ENCODE peak calls at places on chromosomes 3 and 15, in eight cellular contexts. V is nephron progenitor cell, W is WTC11, O is MM.1S, A is stomach, E is D721Med, S is breast epithelium, P is RWPE1. U is an unnamed sample.

GRCh38 chr3:10055097-10055496 is 28.9 kb downstream of the FANCD2 start:
- DNase-seq in V (no peak), A (no peak), P (no peak), E (no peak), S (no peak), W (no peak), O (no peak), U (no peak)

GRCh38 chr3:176041812-176042211 is 1155.5 kb downstream of the TBL1XR1 start:
- DNase-seq in O (no peak), A (no peak), W (no peak), E (no peak), V (no peak), S (no peak), P (no peak), U (no peak)

GRCh38 chr3:112699436-112699978 is 58.6 kb upstream of the CCDC80 start:
- DNase-seq in W (no peak), O (no peak), V (no peak), E (no peak), S (no peak), A (no peak), P (no peak), U (no peak)

GRCh38 chr3:45817788-45818523 is 21.6 kb upstream of the SLC6A20 start:
- DNase-seq in S (peak), W (no peak), O (peak), A (peak), E (no peak), P (peak), V (no peak), U (no peak)

GRCh38 chr3:105809204-105809893 is 59.5 kb downstream of the CBLB start:
- DNase-seq in W (no peak), O (no peak), V (no peak), P (no peak), E (no peak), A (no peak), S (no peak), U (no peak)

GRCh38 chr3:98513136-98513535 is 9.6 kb downstream of the CLDND1 start:
- DNase-seq in E (no peak), P (peak), V (no peak), W (no peak), O (no peak), A (no peak), S (no peak), U (no peak)

GRCh38 chr15:95302206-95302605 is 1028.3 kb upstream of the NR2F2 start:
- DNase-seq in E (no peak), A (no peak), P (no peak), V (no peak), W (no peak), O (no peak), S (no peak), U (no peak)

GRCh38 chr15:48392356-48392755 is 61.1 kb downstream of the DUT start:
- DNase-seq in P (no peak), S (peak), A (no peak), O (no peak), E (no peak), W (no peak), V (no peak), U (no peak)

GRCh38 chr3:10552631-10552943 is 47.2 kb upstream of the ATP2B2 start:
- DNase-seq in W (no peak), O (no peak), E (no peak), P (no peak), V (no peak), S (no peak), A (no peak), U (no peak)

GRCh38 chr15:52256366-52256765 is 39.2 kb downstream of the MYO5C start:
- DNase-seq in A (peak), W (peak), E (peak), P (peak), S (peak), V (peak), O (peak), U (peak)

GRCh38 chr3:149376728-149377407 is 581 bp downstream of the TM4SF1 start:
- DNase-seq in V (no peak), W (no peak), O (no peak), S (no peak), A (no peak), P (no peak), E (no peak), U (no peak)

GRCh38 chr3:36312351-36312750 is 68.0 kb upstream of the STAC start:
- DNase-seq in O (no peak), V (no peak), P (no peak), A (no peak), S (no peak), E (no peak), W (no peak), U (no peak)

GRCh38 chr3:61414456-61414855 is 146.9 kb upstream of the PTPRG start:
- DNase-seq in W (no peak), O (peak), P (no peak), S (no peak), V (no peak), A (no peak), E (no peak), U (no peak)

GRCh38 chr3:62874398-62875102 is 666 bp downstream of the CADPS start:
- DNase-seq in P (no peak), A (no peak), V (peak), S (no peak), E (no peak), W (no peak), O (no peak), U (no peak)

GRCh38 chr15:42686281-42686680 is 50.6 kb downstream of the CDAN1 start:
- DNase-seq in E (no peak), S (no peak), A (no peak), P (no peak), W (no peak), O (no peak), V (no peak), U (no peak)

GRCh38 chr3:49341996-49342395 is 2.1 kb upstream of the USP4 start:
- DNase-seq in V (no peak), E (no peak), W (no peak), S (no peak), A (no peak), P (no peak), O (no peak), U (no peak)

GRCh38 chr3:57952208-57952631 is 56.0 kb upstream of the FLNB start:
- DNase-seq in V (peak), O (no peak), A (no peak), E (no peak), W (peak), S (peak), P (no peak), U (no peak)

GRCh38 chr15:89383635-89384604 is 49.3 kb upstream of the POLG start:
- DNase-seq in S (peak), O (no peak), V (no peak), W (no peak), E (no peak), A (no peak), P (no peak), U (no peak)

GRCh38 chr3:78645628-78646310 is 1122.0 kb downstream of the ROBO1 start:
- DNase-seq in W (no peak), P (peak), S (no peak), E (no peak), O (peak), V (peak), A (no peak), U (peak)

GRCh38 chr3:46700772-46701171 is 420 bp upstream of the TMIE start:
- DNase-seq in A (no peak), P (no peak), O (no peak), S (no peak), E (no peak), V (peak), W (no peak), U (no peak)

GRCh38 chr3:14434105-14434504 is 31.7 kb downstream of the SLC6A6 start:
- DNase-seq in V (no peak), S (no peak), P (no peak), E (no peak), W (no peak), A (peak), O (no peak), U (no peak)

GRCh38 chr3:195771651-195772300 is 40.0 kb downstream of the MUC4 start:
- DNase-seq in O (no peak), V (no peak), P (no peak), S (no peak), W (no peak), A (no peak), E (no peak), U (no peak)

GRCh38 chr3:195773956-195774537 is 37.7 kb downstream of the MUC4 start:
- DNase-seq in V (no peak), O (no peak), E (no peak), P (no peak), A (no peak), S (no peak), W (no peak), U (no peak)

GRCh38 chr3:195770081-195770840 is 41.5 kb downstream of the MUC4 start:
- DNase-seq in O (no peak), A (no peak), W (no peak), S (no peak), E (peak), V (no peak), P (no peak), U (no peak)

GRCh38 chr3:195777975-195778374 is 33.8 kb downstream of the MUC4 start:
- DNase-seq in V (no peak), W (no peak), P (no peak), E (no peak), O (no peak), A (no peak), S (no peak), U (no peak)

DNA sequence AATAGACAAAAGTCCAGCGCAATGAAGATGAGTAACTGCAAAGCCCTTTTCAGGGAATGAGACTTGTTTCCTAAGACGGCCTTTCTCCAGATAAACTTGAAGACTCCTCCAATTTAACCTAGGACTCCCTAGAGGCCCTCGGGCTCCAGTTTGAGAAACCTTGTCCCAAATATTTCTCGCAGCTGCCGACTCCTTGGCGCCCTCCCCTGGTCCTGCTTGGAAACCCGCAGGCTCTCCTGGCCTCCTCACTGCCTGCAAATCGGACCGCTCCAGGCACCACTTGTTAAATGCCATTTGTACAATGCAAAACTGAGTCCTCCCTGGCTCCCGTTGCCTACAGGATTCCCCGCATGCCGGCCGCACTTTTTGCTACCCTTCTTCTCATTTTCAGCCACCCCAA is 36.8 kb downstream of the MUC4 start:
- DNase-seq in W (peak), A (no peak), O (peak), V (peak), E (peak), S (no peak), P (no peak), U (peak)
- TF ChIP-seq CTCF in W (peak), A (peak), O (peak), V (peak), E (peak), S (peak), P (no peak), U (peak)

GRCh38 chr15:69388259-69388658 is 25.9 kb upstream of the KIF23 start:
- DNase-seq in E (no peak), V (no peak), P (peak), O (no peak), W (no peak), S (no peak), A (no peak), U (no peak)
- TF ChIP-seq CTCF in E (no peak), V (no peak), P (no peak), O (no peak), W (no peak), S (no peak), A (no peak), U (no peak)

DNA sequence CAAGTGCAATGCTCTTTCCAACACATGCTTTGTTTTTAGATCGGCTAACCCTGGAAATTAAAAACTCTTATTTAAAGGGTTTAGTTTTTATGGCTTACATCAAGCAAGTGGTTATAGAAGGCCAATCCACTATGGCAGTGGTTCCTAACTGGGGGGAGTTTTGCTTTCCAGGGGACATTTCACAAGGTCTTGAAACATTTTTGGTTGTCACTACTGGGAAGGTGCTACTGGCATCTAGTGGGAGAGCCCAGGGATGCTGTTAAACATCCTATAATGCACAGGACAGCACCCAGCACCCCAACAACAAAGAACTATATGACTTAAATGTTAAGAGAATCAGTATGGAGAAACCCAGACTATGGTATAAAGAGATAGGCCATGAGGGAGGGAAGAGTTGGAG is 439.0 kb downstream of the NTRK3 start:
- DNase-seq in V (no peak), E (no peak), S (no peak), W (no peak), O (no peak), P (no peak), A (no peak), U (no peak)
- TF ChIP-seq CTCF in V (no peak), E (no peak), S (no peak), W (no peak), O (no peak), P (no peak), A (no peak), U (no peak)

DNA sequence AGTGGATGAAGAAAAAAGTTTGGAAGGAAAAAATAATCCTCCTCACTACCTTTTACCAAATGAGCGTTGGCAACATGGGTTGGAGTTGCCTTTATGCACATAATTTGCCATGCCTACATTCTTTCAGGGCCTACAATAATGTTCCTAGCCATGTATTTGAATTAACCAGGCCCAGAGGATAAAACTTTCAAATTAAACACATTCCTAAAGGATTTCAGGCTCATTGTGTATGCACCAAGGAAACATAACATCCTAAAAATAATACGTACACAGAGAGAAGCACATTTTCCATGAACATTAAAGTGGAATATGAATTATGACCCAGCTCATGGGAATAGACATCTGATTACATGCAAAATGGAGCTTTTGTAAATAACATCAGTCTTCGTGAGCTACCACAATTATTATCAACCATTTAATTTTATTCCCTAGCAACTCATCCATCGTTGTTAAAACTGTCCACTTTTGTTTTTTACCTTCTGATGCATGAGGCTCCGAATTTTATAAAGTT is 203.3 kb downstream of the RORA start:
- DNase-seq in W (no peak), E (no peak), P (no peak), O (no peak), A (no peak), V (no peak), S (no peak), U (no peak)
- TF ChIP-seq CTCF in W (no peak), E (no peak), P (no peak), O (no peak), A (no peak), V (no peak), S (no peak), U (no peak)

DNA sequence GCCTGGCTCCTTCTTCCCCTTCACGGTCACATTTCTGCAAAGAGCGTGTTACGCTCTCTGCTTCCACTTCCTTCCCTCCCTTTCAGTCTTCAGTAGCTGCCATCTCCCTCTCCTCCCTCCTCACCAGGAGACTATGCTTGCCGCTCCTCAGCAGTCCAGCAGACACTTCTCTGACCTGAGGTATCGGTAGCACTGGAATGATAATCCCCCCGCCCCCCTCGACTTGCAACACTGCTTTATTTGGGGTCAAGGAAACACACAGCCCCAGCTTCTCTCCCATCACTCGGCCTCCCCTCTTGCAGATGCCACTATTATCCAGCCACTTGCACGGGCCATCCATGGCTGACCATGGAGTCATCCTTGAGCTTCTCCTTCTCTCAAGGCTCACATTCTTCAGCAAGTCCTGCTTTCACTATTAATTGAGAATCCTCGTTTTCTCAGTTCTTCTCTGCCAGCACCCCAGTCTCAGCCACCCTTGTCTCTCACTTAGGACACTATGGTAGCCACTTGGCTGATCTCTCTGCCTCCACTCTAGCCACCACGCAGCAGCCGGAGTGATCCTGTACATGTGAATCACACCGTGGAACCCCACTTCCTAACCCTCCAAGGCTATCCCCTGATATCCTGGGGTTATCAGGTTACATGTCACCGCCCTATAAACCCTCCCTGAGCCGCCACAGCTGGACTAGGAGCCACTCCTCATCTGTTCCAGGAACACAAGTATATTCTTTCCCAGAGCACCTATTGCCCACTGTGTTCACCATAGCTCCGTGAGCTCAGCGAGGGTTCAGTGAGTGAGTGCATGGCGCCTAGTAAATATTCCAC is 960 bp upstream of the PARP14 start:
- DNase-seq in S (peak), O (peak), A (peak), E (no peak), V (peak), W (no peak), P (peak), U (no peak)
- TF ChIP-seq CTCF in S (no peak), O (no peak), A (no peak), E (no peak), V (no peak), W (no peak), P (peak), U (no peak)

GRCh38 chr3:141854559-141854958 is 21.9 kb upstream of the ATP1B3 start:
- DNase-seq in E (no peak), A (no peak), O (no peak), W (no peak), P (no peak), V (no peak), S (no peak), U (no peak)
- TF ChIP-seq CTCF in E (no peak), A (no peak), O (no peak), W (no peak), P (no peak), V (no peak), S (no peak), U (no peak)

GRCh38 chr3:102979202-102979601 is 544.4 kb downstream of the ZPLD1 start:
- DNase-seq in O (no peak), S (no peak), E (no peak), A (no peak), P (no peak), V (no peak), W (no peak), U (no peak)
- TF ChIP-seq CTCF in O (no peak), S (no peak), E (no peak), A (no peak), P (no peak), V (no peak), W (no peak), U (no peak)

DNA sequence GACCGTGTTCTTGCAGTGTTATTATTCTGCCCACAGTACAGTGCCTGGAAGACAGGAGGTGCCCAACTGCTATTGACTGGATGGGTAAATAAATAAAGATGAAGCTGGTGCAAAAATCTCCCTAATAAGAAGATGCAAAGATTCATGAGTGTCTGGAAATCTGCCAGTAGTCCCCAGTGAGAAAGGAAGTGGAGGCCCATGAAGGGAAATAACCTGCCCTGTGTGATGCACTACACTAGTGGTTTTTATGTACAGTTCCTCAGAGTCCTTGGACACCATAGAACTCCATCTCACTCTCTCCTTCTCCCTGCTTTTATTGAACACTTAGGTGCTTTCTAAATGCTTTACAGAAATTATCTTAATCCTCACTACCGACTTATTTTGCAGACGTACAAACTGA is 8.3 kb upstream of the SUCLG2 start:
- DNase-seq in O (no peak), S (no peak), V (no peak), W (no peak), A (no peak), P (no peak), E (no peak), U (no peak)
- TF ChIP-seq CTCF in O (no peak), S (no peak), V (no peak), W (no peak), A (no peak), P (no peak), E (no peak), U (no peak)